ENCODE peak calls at places on chromosomes 13 and 19, in eight cellular contexts. R is fibroblast of lung, E is AG04450, S is endodermal cell, I is omental fat pad, A is breast epithelium, L is lower leg skin, K is cardiac fibroblast. H is an unnamed sample.

GRCh38 chr19:49887653-49888477 is 8.8 kb downstream of the IL4I1 start:
- DNase-seq in R (no peak), E (no peak), S (no peak), I (no peak), A (no peak), L (no peak), K (no peak), H (no peak)

GRCh38 chr19:42360787-42361544 is 29.1 kb downstream of the CNFN start:
- DNase-seq in R (no peak), E (no peak), S (peak), I (no peak), A (no peak), L (no peak), K (no peak), H (no peak)

GRCh38 chr19:8168537-8168936 is 19.1 kb upstream of the FBN3 start:
- DNase-seq in R (no peak), E (no peak), S (no peak), I (no peak), A (no peak), L (no peak), K (no peak), H (no peak)

GRCh38 chr13:39268398-39268797 is 230.1 kb downstream of the NHLRC3 start:
- DNase-seq in R (no peak), E (no peak), S (no peak), I (no peak), A (no peak), L (no peak), K (no peak), H (no peak)

GRCh38 chr19:24053601-24054000 is 33.4 kb upstream of the ZNF254 start:
- DNase-seq in R (no peak), E (no peak), S (no peak), I (no peak), A (no peak), L (no peak), K (no peak), H (no peak)

GRCh38 chr13:73870970-73871935 is 263.0 kb downstream of the KLF12 start:
- DNase-seq in R (peak), E (peak), S (peak), I (no peak), A (no peak), L (no peak), K (peak), H (no peak)

GRCh38 chr13:94325660-94326059 is 153.8 kb downstream of the DCT start:
- DNase-seq in R (no peak), E (no peak), S (no peak), I (no peak), A (no peak), L (no peak), K (no peak), H (no peak)

GRCh38 chr19:6364353-6364752 is 3.0 kb downstream of the CLPP start:
- DNase-seq in R (no peak), E (no peak), S (no peak), I (no peak), A (no peak), L (no peak), K (no peak), H (no peak)

GRCh38 chr19:10137751-10138682 is 18.3 kb upstream of the EIF3G start:
- DNase-seq in R (no peak), E (no peak), S (no peak), I (no peak), A (no peak), L (no peak), K (no peak), H (no peak)

GRCh38 chr13:21176195-21176981 is at the start of the genes MRPL57 and SKA3:
- DNase-seq in R (peak), E (peak), S (peak), I (peak), A (peak), L (peak), K (peak), H (peak)

GRCh38 chr19:1811472-1811894 is 593 bp downstream of the ATP8B3 start:
- DNase-seq in R (peak), E (no peak), S (no peak), I (peak), A (peak), L (peak), K (peak), H (no peak)

GRCh38 chr13:105825071-105825470 is 710.4 kb downstream of the EFNB2 start:
- DNase-seq in R (no peak), E (no peak), S (no peak), I (no peak), A (no peak), L (no peak), K (no peak), H (no peak)

GRCh38 chr13:95516492-95516891 is 36.0 kb upstream of the CLDN10 start:
- DNase-seq in R (no peak), E (no peak), S (no peak), I (no peak), A (no peak), L (no peak), K (no peak), H (no peak)

GRCh38 chr13:32938907-32939306 is 77.3 kb upstream of the KL start:
- DNase-seq in R (peak), E (no peak), S (no peak), I (no peak), A (no peak), L (no peak), K (peak), H (no peak)

GRCh38 chr19:14062558-14062855 is 631 bp upstream of the PALM3 start:
- DNase-seq in R (no peak), E (no peak), S (no peak), I (no peak), A (no peak), L (no peak), K (no peak), H (no peak)

GRCh38 chr19:8641908-8642547 is 11.6 kb downstream of the NFILZ start:
- DNase-seq in R (peak), E (no peak), S (no peak), I (no peak), A (no peak), L (peak), K (peak), H (peak)

GRCh38 chr13:46179576-46180368 is 2.2 kb downstream of the LCP1 start:
- DNase-seq in R (no peak), E (no peak), S (no peak), I (no peak), A (no peak), L (peak), K (no peak), H (no peak)

GRCh38 chr19:48487544-48487943 is 18.4 kb downstream of the CYTH2 start:
- DNase-seq in R (no peak), E (no peak), S (no peak), I (no peak), A (no peak), L (no peak), K (no peak), H (no peak)

GRCh38 chr19:3387645-3388589 is 21.5 kb downstream of the NFIC start:
- DNase-seq in R (peak), E (no peak), S (no peak), I (peak), A (peak), L (peak), K (peak), H (no peak)

GRCh38 chr19:48853483-48853882 is 14.9 kb downstream of the PLEKHA4 start:
- DNase-seq in R (no peak), E (no peak), S (no peak), I (no peak), A (no peak), L (no peak), K (no peak), H (no peak)

GRCh38 chr19:7625763-7626372 is 3.5 kb downstream of the XAB2 start:
- DNase-seq in R (no peak), E (no peak), S (no peak), I (no peak), A (no peak), L (no peak), K (no peak), H (no peak)

GRCh38 chr19:5628919-5629481 is 6.1 kb downstream of the SAFB start:
- DNase-seq in R (no peak), E (no peak), S (no peak), I (no peak), A (no peak), L (no peak), K (no peak), H (no peak)

GRCh38 chr13:63425131-63425530 is 2009.5 kb upstream of the PCDH20 start:
- DNase-seq in R (no peak), E (no peak), S (no peak), I (no peak), A (no peak), L (no peak), K (no peak), H (no peak)

GRCh38 chr13:80118099-80118498 is 222.8 kb downstream of the SPRY2 start:
- DNase-seq in R (no peak), E (no peak), S (no peak), I (no peak), A (no peak), L (no peak), K (no peak), H (no peak)

GRCh38 chr19:55305491-55305890 is 19.6 kb downstream of the TMEM150B start:
- DNase-seq in R (peak), E (no peak), S (peak), I (no peak), A (no peak), L (no peak), K (peak), H (peak)

GRCh38 chr13:77184455-77184854 is 142.4 kb downstream of the MYCBP2 start:
- DNase-seq in R (no peak), E (no peak), S (no peak), I (no peak), A (no peak), L (no peak), K (no peak), H (peak)

GRCh38 chr19:55319786-55320185 is 5.4 kb downstream of the TMEM150B start:
- DNase-seq in R (peak), E (no peak), S (peak), I (no peak), A (no peak), L (no peak), K (peak), H (no peak)

GRCh38 chr19:7478843-7479227 is 10.0 kb downstream of the PEX11G start:
- DNase-seq in R (no peak), E (no peak), S (no peak), I (no peak), A (no peak), L (no peak), K (no peak), H (no peak)

GRCh38 chr13:42992585-42993122 is 613 bp upstream of the EPSTI1 start:
- DNase-seq in R (no peak), E (no peak), S (no peak), I (no peak), A (no peak), L (no peak), K (no peak), H (peak)

GRCh38 chr13:28451482-28452217 is 43.3 kb downstream of the FLT1 start:
- DNase-seq in R (peak), E (no peak), S (no peak), I (no peak), A (no peak), L (no peak), K (peak), H (no peak)

GRCh38 chr13:77213644-77214043 is 113.2 kb downstream of the MYCBP2 start:
- DNase-seq in R (no peak), E (no peak), S (no peak), I (no peak), A (no peak), L (no peak), K (peak), H (no peak)

GRCh38 chr13:111216166-111216960 is 101.3 kb downstream of the ARHGEF7 start:
- DNase-seq in R (peak), E (no peak), S (peak), I (no peak), A (no peak), L (no peak), K (no peak), H (peak)

GRCh38 chr13:101190337-101190736 is 226.0 kb downstream of the NALCN start:
- DNase-seq in R (peak), E (no peak), S (no peak), I (no peak), A (no peak), L (no peak), K (peak), H (no peak)

GRCh38 chr13:99656092-99656745 is 154.9 kb downstream of the TM9SF2 start:
- DNase-seq in R (peak), E (peak), S (peak), I (peak), A (peak), L (peak), K (peak), H (peak)

GRCh38 chr19:34404109-34404909 is at the start of gene PDCD2L:
- DNase-seq in R (peak), E (peak), S (peak), I (peak), A (peak), L (peak), K (peak), H (peak)
- TF ChIP-seq CTCF in R (no peak), E (no peak), S (no peak), I (no peak), A (no peak), L (no peak), K (no peak), H (peak)

DNA sequence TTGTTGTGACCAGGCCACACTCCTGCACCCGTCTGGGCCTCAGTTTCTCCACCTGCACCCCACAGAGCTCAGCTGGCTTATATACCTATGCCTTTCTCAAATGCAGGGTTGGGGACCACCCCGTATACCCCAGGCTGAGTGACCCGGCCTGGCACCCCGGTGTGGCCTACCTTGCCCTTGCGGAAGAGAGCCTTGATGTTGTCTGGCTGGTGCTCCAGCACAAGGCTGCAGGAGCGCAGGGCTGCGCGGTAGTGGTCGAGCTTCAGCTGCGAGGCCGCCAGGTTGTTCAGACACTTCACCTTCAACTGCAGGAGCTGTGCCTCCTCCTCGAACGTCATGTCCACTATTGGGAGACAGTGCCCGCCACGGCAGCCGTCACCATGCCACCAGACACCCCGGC is 5.9 kb downstream of the FKBP8 start:
- DNase-seq in R (no peak), E (no peak), S (no peak), I (no peak), A (no peak), L (no peak), K (no peak), H (no peak)
- TF ChIP-seq CTCF in R (no peak), E (no peak), S (no peak), I (no peak), A (no peak), L (no peak), K (no peak), H (no peak)

GRCh38 chr13:23375007-23375971 is 58.2 kb downstream of the SACS start:
- DNase-seq in R (peak), E (peak), S (peak), I (peak), A (peak), L (peak), K (peak), H (peak)
- TF ChIP-seq CTCF in R (peak), E (no peak), S (peak), I (no peak), A (no peak), L (no peak), K (no peak), H (no peak)

GRCh38 chr19:20359933-20360720 is 193.1 kb downstream of the ZNF486 start:
- DNase-seq in R (no peak), E (no peak), S (peak), I (no peak), A (no peak), L (no peak), K (no peak), H (no peak)
- TF ChIP-seq CTCF in R (no peak), E (no peak), S (peak), I (no peak), A (no peak), L (no peak), K (no peak), H (no peak)

GRCh38 chr13:108268713-108269112 is 805 bp upstream of the TNFSF13B start:
- DNase-seq in R (no peak), E (no peak), S (no peak), I (no peak), A (no peak), L (no peak), K (no peak), H (no peak)
- TF ChIP-seq CTCF in R (no peak), E (no peak), S (no peak), I (no peak), A (no peak), L (no peak), K (no peak), H (no peak)

GRCh38 chr19:804419-805160 is 7.3 kb downstream of the PTBP1 start:
- DNase-seq in R (no peak), E (no peak), S (no peak), I (no peak), A (no peak), L (no peak), K (no peak), H (no peak)
- TF ChIP-seq CTCF in R (no peak), E (no peak), S (no peak), I (no peak), A (no peak), L (no peak), K (no peak), H (no peak)

DNA sequence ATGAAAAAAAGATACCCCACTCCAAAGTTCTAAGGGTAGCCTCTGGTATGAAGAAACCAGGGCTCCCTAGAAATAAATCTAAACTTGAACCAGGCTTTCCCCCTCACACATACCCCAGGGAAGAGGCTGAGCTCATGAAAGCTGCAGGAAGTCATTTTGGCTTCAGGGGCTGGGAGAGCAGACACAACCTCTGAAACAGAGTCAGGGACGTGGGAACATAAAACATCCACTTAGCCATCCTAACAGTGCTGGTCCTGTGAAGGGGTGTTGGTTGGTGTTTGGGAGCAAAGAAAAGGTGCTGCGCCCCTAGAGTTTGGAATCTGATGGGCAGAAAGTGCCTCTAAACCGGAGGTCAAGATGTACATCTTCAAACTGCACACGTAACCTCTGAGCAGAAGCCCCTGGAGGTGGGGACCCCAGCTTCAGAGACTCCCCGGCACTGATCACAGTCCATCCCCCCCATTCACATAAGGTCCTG is 15.8 kb downstream of the RAB3D start:
- DNase-seq in R (no peak), E (no peak), S (no peak), I (no peak), A (no peak), L (no peak), K (no peak), H (no peak)
- TF ChIP-seq CTCF in R (no peak), E (no peak), S (no peak), I (no peak), A (no peak), L (no peak), K (no peak), H (no peak)

GRCh38 chr13:47859129-47859528 is 141.9 kb downstream of the SUCLA2 start:
- DNase-seq in R (no peak), E (no peak), S (no peak), I (no peak), A (no peak), L (no peak), K (no peak), H (no peak)
- TF ChIP-seq CTCF in R (no peak), E (peak), S (no peak), I (no peak), A (no peak), L (no peak), K (no peak), H (no peak)

GRCh38 chr19:18197306-18197705 is 4.3 kb downstream of the MPV17L2 start:
- DNase-seq in R (no peak), E (no peak), S (no peak), I (no peak), A (no peak), L (no peak), K (no peak), H (no peak)
- TF ChIP-seq CTCF in R (no peak), E (no peak), S (no peak), I (no peak), A (no peak), L (no peak), K (no peak), H (no peak)

H was measured in GM13976.